ENCODE peak calls at places on chromosomes 2 and 18, in five cellular contexts. G, L, C, X and D are unnamed samples.
A peak's percentile ranks its signal among the peaks of the same experiment; 100 is the strongest.

GRCh38 chr2:17541514-17541950 is 1.0 kb downstream of the VSNL1 start:
- DNase-seq in C (no peak), X (no peak), L (no peak), G (no peak), D (no peak)

GRCh38 chr2:183063083-183063482 is 15.5 kb upstream of the DUSP19 start:
- DNase-seq in C (peak; percentile 22), X (no peak), L (no peak), G (peak; percentile 73), D (peak; percentile 36)

GRCh38 chr2:160635488-160635887 is 141.9 kb upstream of the RBMS1 start:
- DNase-seq in G (peak; percentile 60), L (no peak), X (no peak), C (no peak), D (peak; percentile 49)

GRCh38 chr18:54983041-54983686 is 23.9 kb upstream of the CCDC68 start:
- DNase-seq in G (peak; percentile 60), L (peak; percentile 47), C (peak; percentile 82), X (no peak), D (peak; percentile 89)

GRCh38 chr2:201696151-201696659 is 2.2 kb downstream of the MPP4 start:
- DNase-seq in L (no peak), G (peak; percentile 97), C (peak; percentile 83), X (no peak), D (peak; percentile 55)

GRCh38 chr2:309148-309969 is 21.5 kb upstream of the ALKAL2 start:
- DNase-seq in G (no peak), L (no peak), X (no peak), C (no peak), D (no peak)

GRCh38 chr18:59300676-59301285 is 17.7 kb downstream of the CPLX4 start:
- DNase-seq in L (no peak), G (no peak), C (peak; percentile 84), X (no peak), D (no peak)

GRCh38 chr18:67133669-67134068 is 382.9 kb downstream of the DSEL start:
- DNase-seq in G (no peak), X (no peak), L (no peak), C (peak; percentile 75), D (no peak)

GRCh38 chr18:45378308-45378707 is 237.0 kb upstream of the SLC14A2 start:
- DNase-seq in L (no peak), X (no peak), G (no peak), C (no peak), D (no peak)

GRCh38 chr2:68726100-68726499 is 8.5 kb upstream of the ARHGAP25 start:
- DNase-seq in L (no peak), C (no peak), X (no peak), G (no peak), D (no peak)

GRCh38 chr2:47211497-47212011 is 56.4 kb upstream of the STPG4 start:
- DNase-seq in G (no peak), X (no peak), L (no peak), C (no peak), D (no peak)

GRCh38 chr2:83823238-83823637 is 635.8 kb downstream of the SUCLG1 start:
- DNase-seq in G (no peak), C (no peak), X (no peak), L (no peak), D (no peak)

GRCh38 chr2:207782238-207783030 is 12.7 kb upstream of the FZD5 start:
- DNase-seq in C (peak; percentile 26), L (no peak), G (no peak), X (no peak), D (no peak)

GRCh38 chr2:128384446-128384845 is 65.8 kb upstream of the HS6ST1 start:
- DNase-seq in C (no peak), X (no peak), L (no peak), G (no peak), D (no peak)

GRCh38 chr2:181585732-181586131 is 71.2 kb downstream of the CERKL start:
- DNase-seq in L (no peak), C (no peak), X (no peak), G (no peak), D (no peak)

GRCh38 chr2:130341562-130342019 is 1.1 kb upstream of the IMP4 start:
- DNase-seq in G (no peak), L (no peak), C (peak; percentile 28), X (no peak), D (no peak)

GRCh38 chr2:61834893-61835292 is 19.0 kb downstream of the FAM161A start:
- DNase-seq in X (no peak), L (no peak), C (no peak), G (no peak), D (no peak)

GRCh38 chr2:44774826-44775492 is 166.5 kb upstream of the SIX3 start:
- DNase-seq in C (peak; percentile 10), L (no peak), G (no peak), X (no peak), D (no peak)

GRCh38 chr18:50473896-50474295 is 86.0 kb upstream of the MAPK4 start:
- DNase-seq in C (no peak), L (no peak), G (no peak), X (no peak), D (no peak)

GRCh38 chr2:235419996-235420395 is 73.8 kb upstream of the AGAP1 start:
- DNase-seq in X (no peak), G (no peak), L (no peak), C (no peak), D (no peak)

GRCh38 chr2:166148811-166149400 is 21.1 kb upstream of the SCN1A start:
- DNase-seq in X (no peak), L (no peak), C (no peak), G (no peak), D (no peak)

GRCh38 chr2:98882368-98882767 is 53.7 kb downstream of the CRACDL start:
- DNase-seq in C (no peak), X (no peak), G (no peak), L (no peak), D (no peak)

GRCh38 chr2:228507231-228507824 is 325.8 kb upstream of the SPHKAP start:
- DNase-seq in L (no peak), C (no peak), X (no peak), G (no peak), D (no peak)

GRCh38 chr2:61065706-61066688 is at the start of gene SANBR:
- DNase-seq in C (peak; percentile 94), X (peak; percentile 94), L (peak; percentile 75), G (peak; percentile 63), D (peak; percentile 95)

GRCh38 chr18:77818328-77818727 is 568.7 kb downstream of the GALR1 start:
- DNase-seq in X (no peak), C (no peak), L (no peak), G (no peak), D (no peak)

GRCh38 chr2:215664847-215665525 is 229.1 kb upstream of the FN1 start:
- DNase-seq in C (peak; percentile 89), X (no peak), G (peak; percentile 97), L (peak; percentile 31), D (peak; percentile 85)

GRCh38 chr2:116499389-116499788 is 1315.1 kb upstream of the DDX18 start:
- DNase-seq in G (no peak), C (no peak), L (no peak), X (no peak), D (no peak)

GRCh38 chr2:40113997-40114396 is 334.9 kb upstream of the THUMPD2 start:
- DNase-seq in X (no peak), C (no peak), G (no peak), L (no peak), D (no peak)

GRCh38 chr2:40115894-40116293 is 336.0 kb downstream of the SLC8A1 start:
- DNase-seq in G (no peak), X (no peak), C (no peak), L (no peak), D (no peak)

GRCh38 chr2:40118622-40119021 is 333.3 kb downstream of the SLC8A1 start:
- DNase-seq in C (no peak), G (no peak), X (no peak), L (no peak), D (no peak)

GRCh38 chr2:40115348-40115747 is 336.3 kb upstream of the THUMPD2 start:
- DNase-seq in C (no peak), X (no peak), G (no peak), L (no peak), D (no peak)

DNA sequence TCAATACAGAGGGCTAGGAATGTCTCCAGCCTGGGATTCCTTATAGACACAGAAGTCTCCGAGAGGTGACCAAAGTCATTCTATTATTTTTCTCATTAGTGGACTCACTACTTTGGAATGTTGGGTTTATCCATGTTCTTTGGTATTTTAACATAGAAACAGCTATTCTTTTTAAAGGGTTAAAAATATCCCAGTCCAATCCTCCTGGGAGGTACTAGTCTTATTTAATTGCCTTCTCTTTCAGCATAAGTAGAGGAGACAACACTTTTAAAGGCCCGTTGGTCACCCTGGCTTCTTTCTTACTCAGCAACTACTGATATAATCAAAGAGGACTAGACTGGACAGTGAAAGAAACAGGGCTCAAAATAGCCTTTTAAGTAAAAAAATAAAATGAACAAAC is 334.2 kb upstream of the THUMPD2 start:
- DNase-seq in C (no peak), G (peak; percentile 45), L (no peak), X (no peak), D (no peak)
- H3K4me1 ChIP-seq in C (no peaks in the 10 kb centered on the region), G (no peaks in the 10 kb centered on the region), L (no peaks in the 10 kb centered on the region), X (no peaks in the 10 kb centered on the region), D (no peaks in the 10 kb centered on the region)

GRCh38 chr2:3751832-3752231 is 48.5 kb downstream of the DCDC2C start:
- DNase-seq in C (no peak), G (no peak), X (no peak), L (no peak), D (no peak)
- H3K9ac ChIP-seq in C (no peak overlapping the region), G (no peak overlapping the region), X (no peak overlapping the region), L (no peak overlapping the region), D (no peak overlapping the region)

DNA sequence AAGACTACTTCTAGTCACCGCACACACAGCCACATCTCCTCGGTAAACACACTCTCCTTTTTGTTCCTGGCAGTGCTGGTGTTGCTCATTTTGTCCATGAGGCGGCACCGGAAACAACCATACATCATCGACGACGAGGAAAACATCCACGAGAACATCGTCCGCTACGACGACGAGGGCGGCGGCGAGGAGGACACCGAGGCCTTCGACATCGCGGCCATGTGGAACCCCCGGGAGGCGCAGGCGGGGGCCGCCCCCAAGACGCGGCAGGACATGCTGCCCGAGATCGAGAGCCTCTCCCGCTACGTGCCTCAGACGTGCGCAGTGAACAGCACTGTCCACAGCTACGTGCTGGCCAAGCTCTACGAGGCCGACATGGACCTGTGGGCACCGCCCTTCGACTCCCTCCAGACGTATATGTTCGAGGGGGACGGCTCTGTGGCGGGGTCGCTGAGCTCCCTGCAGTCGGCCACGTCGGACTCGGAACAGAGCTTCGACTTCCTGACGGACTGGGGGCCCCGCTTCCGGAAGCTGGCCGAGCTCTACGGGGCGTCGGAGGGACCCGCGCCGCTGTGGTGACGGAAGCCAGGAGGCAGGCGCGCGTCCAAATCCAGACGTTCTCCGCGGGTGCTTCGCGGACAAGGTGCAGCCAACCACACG is 221.0 kb downstream of the CDH20 start:
- DNase-seq in L (no peak), C (no peak), X (peak; percentile 64), G (no peak), D (no peak)
- H3K4me3 ChIP-seq in L (no peak overlapping the region), C (no peak overlapping the region), X (no peak overlapping the region), G (no peak overlapping the region), D (no peak overlapping the region)

GRCh38 chr2:28445448-28446258 is 50.2 kb upstream of the PLB1 start:
- DNase-seq in L (peak; percentile 77), G (peak; percentile 97), X (no peak), C (peak; percentile 98), D (peak; percentile 88)

GRCh38 chr2:28447943-28448737 is 47.7 kb upstream of the PLB1 start:
- DNase-seq in G (peak; percentile 81), L (no peak), X (no peak), C (peak; percentile 82), D (peak; percentile 73)

GRCh38 chr2:28448738-28449100 is 47.1 kb upstream of the PLB1 start:
- DNase-seq in G (no peak), L (no peak), X (no peak), C (no peak), D (no peak)

GRCh38 chr2:28442328-28442727 is 49.7 kb downstream of the FOSL2 start:
- DNase-seq in G (no peak), X (no peak), L (no peak), C (no peak), D (no peak)

GRCh38 chr2:28444951-28445350 is 50.9 kb upstream of the PLB1 start:
- DNase-seq in G (no peak), X (no peak), L (no peak), C (no peak), D (no peak)
- H3K4me1 ChIP-seq in G (peaks cover 44% of the 10 kb centered on the region), X (no peaks in the 10 kb centered on the region), L (peaks cover 10% of the 10 kb centered on the region), C (peaks cover 62% of the 10 kb centered on the region), D (peaks cover 41% of the 10 kb centered on the region)